ENCODE peak calls at places on chromosomes 5 and 9, in five cellular contexts. C is WTC11, Q is HCT116, L is HepG2, Z is K562. S is an unnamed sample.

GRCh38 chr9:76349865-76350264 is 44.4 kb downstream of the RFK start:
- DNase-seq in Z (no peak), C (no peak), L (no peak), Q (no peak), S (no peak)

GRCh38 chr5:150626853-150627276 is 13.6 kb upstream of the SYNPO start:
- DNase-seq in L (no peak), Q (no peak), C (no peak), Z (no peak), S (no peak)

GRCh38 chr5:170159101-170159698 is 53.5 kb downstream of the FOXI1 start:
- DNase-seq in L (no peak), Z (no peak), Q (no peak), C (no peak), S (no peak)

GRCh38 chr9:132881826-132882225 is 3.1 kb downstream of the SPACA9 start:
- DNase-seq in Z (no peak), C (no peak), Q (no peak), L (no peak), S (no peak)

GRCh38 chr5:146607663-146608315 is 91.8 kb upstream of the GPR151 start:
- DNase-seq in L (no peak), C (no peak), Q (no peak), Z (no peak), S (no peak)

GRCh38 chr9:127318651-127319167 is 54.1 kb downstream of the GARNL3 start:
- DNase-seq in Z (no peak), Q (no peak), L (no peak), C (no peak), S (no peak)

GRCh38 chr5:175747539-175748060 is 89.7 kb downstream of the HRH2 start:
- DNase-seq in C (no peak), L (no peak), Z (no peak), Q (no peak), S (no peak)

GRCh38 chr5:136001531-136001930 is 27.3 kb upstream of the TGFBI start:
- DNase-seq in Q (no peak), Z (no peak), C (no peak), L (no peak), S (no peak)

GRCh38 chr5:133384120-133384855 is 228.1 kb downstream of the FSTL4 start:
- DNase-seq in Q (no peak), Z (no peak), C (no peak), L (no peak), S (no peak)

GRCh38 chr5:111454198-111454606 is 58.1 kb downstream of the STARD4 start:
- DNase-seq in Z (no peak), C (no peak), Q (no peak), L (no peak), S (no peak)

GRCh38 chr5:178199581-178200434 is 4.5 kb upstream of the HNRNPAB start:
- DNase-seq in Z (no peak), Q (no peak), L (no peak), C (peak), S (no peak)

GRCh38 chr5:542693-543311 is 18.6 kb upstream of the SLC9A3 start:
- DNase-seq in L (no peak), Z (no peak), Q (no peak), C (peak), S (no peak)

GRCh38 chr5:19531374-19531952 is 456.5 kb downstream of the CDH18 start:
- DNase-seq in Q (no peak), C (no peak), L (no peak), Z (no peak), S (no peak)

GRCh38 chr9:134002796-134003195 is 10.7 kb upstream of the VAV2 start:
- DNase-seq in Z (no peak), L (no peak), C (no peak), Q (no peak), S (no peak)

GRCh38 chr5:37735649-37736347 is 104.0 kb downstream of the GDNF start:
- DNase-seq in L (no peak), Z (no peak), Q (no peak), C (no peak), S (no peak)

GRCh38 chr5:143554918-143555477 is 151.5 kb upstream of the NR3C1 start:
- DNase-seq in L (peak), Q (no peak), Z (no peak), C (no peak), S (no peak)

GRCh38 chr9:129131300-129132145 is 20.3 kb downstream of the PTPA start:
- DNase-seq in Z (peak), Q (peak), L (peak), C (peak), S (peak)

GRCh38 chr9:89657765-89658164 is 53.0 kb downstream of the GADD45G start:
- DNase-seq in C (no peak), Q (no peak), L (no peak), Z (no peak), S (no peak)

GRCh38 chr9:133460405-133461175 is 812 bp downstream of the CACFD1 start:
- DNase-seq in C (peak), Z (peak), Q (no peak), L (peak), S (no peak)

GRCh38 chr9:96176901-96177718 is 124.9 kb downstream of the HSD17B3 start:
- DNase-seq in Q (no peak), L (no peak), C (peak), Z (no peak), S (no peak)

GRCh38 chr5:10421841-10422691 is 19.6 kb upstream of the ROPN1L start:
- DNase-seq in L (no peak), Q (no peak), C (no peak), Z (no peak), S (no peak)

GRCh38 chr9:131001990-131002389 is 7.0 kb upstream of the LAMC3 start:
- DNase-seq in Q (no peak), C (no peak), Z (no peak), L (no peak), S (no peak)

GRCh38 chr5:178520851-178521250 is 69.3 kb downstream of the COL23A1 start:
- DNase-seq in Z (no peak), C (no peak), L (no peak), Q (no peak), S (no peak)

GRCh38 chr9:32344551-32345182 is 39.8 kb upstream of the ACO1 start:
- DNase-seq in Z (no peak), C (peak), Q (no peak), L (no peak), S (no peak)

GRCh38 chr9:37963936-37964739 is 60.2 kb upstream of the SLC25A51 start:
- DNase-seq in L (peak), C (no peak), Z (no peak), Q (no peak), S (no peak)

GRCh38 chr5:32173394-32174010 is 617 bp downstream of the GOLPH3 start:
- DNase-seq in L (peak), C (peak), Q (no peak), Z (peak), S (peak)

GRCh38 chr5:32174011-32174866 is at the start of gene GOLPH3:
- DNase-seq in Q (peak), C (peak), Z (peak), L (peak), S (peak)

GRCh38 chr5:32168460-32169033 is 5.6 kb downstream of the GOLPH3 start:
- DNase-seq in Z (no peak), L (no peak), C (no peak), Q (no peak), S (no peak)

GRCh38 chr5:32172908-32173393 is 1.2 kb downstream of the GOLPH3 start:
- DNase-seq in C (no peak), L (no peak), Q (no peak), Z (no peak), S (no peak)

GRCh38 chr5:32170303-32171170 is 3.6 kb downstream of the GOLPH3 start:
- DNase-seq in L (no peak), Z (no peak), C (no peak), Q (no peak), S (no peak)
- TF ChIP-seq SP1 in L (no peak), Z (no peak), C (no peak), Q (no peak), S (no peak)

GRCh38 chr5:107303163-107303562 is 367.6 kb downstream of the EFNA5 start:
- DNase-seq in L (no peak), C (no peak), Q (no peak), Z (no peak), S (no peak)
- TF ChIP-seq SP1 in L (no peak), C (no peak), Q (no peak), Z (no peak), S (no peak)

GRCh38 chr5:142433526-142434321 is 108.9 kb upstream of the SPRY4 start:
- DNase-seq in Q (no peak), Z (no peak), C (no peak), L (peak), S (no peak)

GRCh38 chr5:142434322-142434612 is 109.4 kb upstream of the SPRY4 start:
- DNase-seq in L (no peak), Q (no peak), C (no peak), Z (no peak), S (no peak)

GRCh38 chr5:142432961-142433360 is 108.1 kb upstream of the SPRY4 start:
- DNase-seq in Q (no peak), C (no peak), Z (no peak), L (no peak), S (no peak)

GRCh38 chr5:142435410-142436115 is 110.7 kb upstream of the SPRY4 start:
- DNase-seq in C (no peak), Q (no peak), L (no peak), Z (no peak), S (no peak)

DNA sequence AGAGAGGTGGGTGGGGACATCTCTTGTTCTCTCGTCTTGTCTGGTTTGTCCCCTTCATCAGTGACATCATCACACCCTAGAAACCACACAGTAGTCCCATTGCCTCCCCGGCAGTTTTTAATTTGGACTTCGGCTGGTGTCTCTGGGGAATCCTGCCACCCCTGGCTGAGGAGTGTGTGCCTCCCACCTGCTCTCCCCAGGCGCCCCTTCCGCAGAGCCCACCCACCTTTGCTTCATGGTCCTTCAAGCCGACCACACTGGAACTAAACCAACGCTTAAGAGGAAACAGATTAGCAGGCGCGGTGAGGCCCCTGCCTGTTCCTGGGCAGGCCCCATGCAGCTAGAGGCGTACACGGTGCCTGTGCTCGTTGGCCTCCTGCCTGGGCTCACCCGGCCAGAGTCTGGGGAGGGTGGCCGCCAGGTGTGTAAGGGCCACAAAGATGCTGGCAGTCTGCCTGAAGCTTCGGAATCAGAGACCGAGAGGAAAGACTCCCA is 107.6 kb upstream of the SPRY4 start:
- DNase-seq in Q (no peak), C (no peak), Z (no peak), L (no peak), S (no peak)
- TF ChIP-seq SP1 in Q (no peak), C (no peak), Z (no peak), L (no peak), S (no peak)

GRCh38 chr5:42404366-42404765 is 18.9 kb upstream of the GHR start:
- DNase-seq in Z (no peak), Q (no peak), C (no peak), L (no peak), S (no peak)
- TF ChIP-seq SP1 in Z (no peak), Q (no peak), C (no peak), L (no peak), S (no peak)

GRCh38 chr5:2687746-2688145 is 63.7 kb downstream of the IRX2 start:
- DNase-seq in C (no peak), Z (no peak), L (no peak), Q (no peak), S (no peak)

GRCh38 chr5:2685651-2686050 is 65.8 kb downstream of the IRX2 start:
- DNase-seq in L (no peak), C (no peak), Q (no peak), Z (no peak), S (no peak)

GRCh38 chr5:2688586-2688985 is 62.9 kb downstream of the IRX2 start:
- DNase-seq in L (no peak), C (no peak), Q (no peak), Z (no peak), S (no peak)

GRCh38 chr5:2686296-2686695 is 65.2 kb downstream of the IRX2 start:
- DNase-seq in C (no peak), Q (no peak), Z (no peak), L (no peak), S (no peak)

DNA sequence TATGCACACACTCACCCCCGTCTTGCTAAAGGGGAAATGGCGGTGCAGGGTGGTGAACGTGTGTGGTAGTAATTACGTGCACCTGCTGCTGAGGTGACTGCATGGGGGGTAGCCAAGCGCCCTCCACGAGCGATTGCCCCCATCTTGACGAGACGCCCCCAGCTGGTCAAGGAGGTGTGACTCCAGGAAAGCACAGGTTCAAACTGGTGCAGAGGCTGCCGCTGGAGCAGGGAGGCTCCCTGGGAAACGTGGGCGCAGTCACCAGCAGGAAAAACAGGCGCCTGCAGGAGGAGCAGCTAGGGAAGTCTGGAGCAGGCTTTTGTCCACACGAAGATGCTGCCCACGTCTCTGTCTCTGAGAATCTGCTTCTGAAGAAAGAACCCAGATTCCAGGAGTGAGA is 64.8 kb downstream of the IRX2 start:
- DNase-seq in L (no peak), C (peak), Q (no peak), Z (no peak), S (no peak)
- TF ChIP-seq SP1 in L (no peak), C (no peak), Q (no peak), Z (no peak), S (no peak)